ENCODE peak calls at places on chromosomes 16 and 17, in six cellular contexts. N, B, O, A, R and X are unnamed samples.

GRCh38 chr16:79673635-79674034 is 73.1 kb upstream of the MAF start:
- DNase-seq in N (no peak), B (no peak), O (no peak), A (no peak), R (no peak), X (no peak)

GRCh38 chr17:38742431-38743308 is 5.5 kb downstream of the PCGF2 start:
- DNase-seq in N (no peak), B (peak), O (peak), A (no peak), R (peak), X (no peak)

GRCh38 chr17:83203472-83204221 is 124.2 kb downstream of the METRNL start:
- DNase-seq in N (no peak), B (no peak), O (no peak), A (no peak), R (no peak), X (no peak)

GRCh38 chr17:34825102-34825501 is 136.2 kb downstream of the CCT6B start:
- DNase-seq in N (no peak), B (no peak), O (no peak), A (no peak), R (no peak), X (no peak)

GRCh38 chr16:28923652-28924398 is 1.2 kb downstream of the RABEP2 start:
- DNase-seq in N (peak), B (no peak), O (no peak), A (no peak), R (no peak), X (no peak)

GRCh38 chr17:8153550-8153956 is 1.3 kb upstream of the PER1 start:
- DNase-seq in N (no peak), B (no peak), O (peak), A (peak), R (no peak), X (no peak)

GRCh38 chr17:81253358-81254131 is 14.4 kb downstream of the NDUFAF8 start:
- DNase-seq in N (no peak), B (peak), O (peak), A (no peak), R (peak), X (no peak)

GRCh38 chr17:40025991-40026815 is 11.0 kb downstream of the CSF3 start:
- DNase-seq in N (no peak), B (no peak), O (no peak), A (no peak), R (no peak), X (peak)

GRCh38 chr16:56611281-56611833 is 3.0 kb downstream of the MT2A start:
- DNase-seq in N (no peak), B (no peak), O (no peak), A (no peak), R (no peak), X (no peak)

GRCh38 chr17:59378621-59379194 is 47.3 kb downstream of the YPEL2 start:
- DNase-seq in N (no peak), B (no peak), O (no peak), A (peak), R (no peak), X (no peak)

GRCh38 chr16:23729503-23730424 is 16.7 kb upstream of the ERN2 start:
- DNase-seq in N (no peak), B (no peak), O (no peak), A (no peak), R (no peak), X (no peak)

GRCh38 chr17:7440113-7440822 is 956 bp downstream of the FGF11 start:
- DNase-seq in N (peak), B (no peak), O (peak), A (no peak), R (peak), X (no peak)

GRCh38 chr17:40633871-40634270 is 13.7 kb downstream of the SMARCE1 start:
- DNase-seq in N (no peak), B (no peak), O (no peak), A (no peak), R (no peak), X (no peak)

GRCh38 chr16:84055801-84056634 is 13.4 kb upstream of the SLC38A8 start:
- DNase-seq in N (no peak), B (no peak), O (no peak), A (no peak), R (no peak), X (no peak)

GRCh38 chr16:57757326-57757786 is 21.8 kb downstream of the KATNB1 start:
- DNase-seq in N (peak), B (peak), O (peak), A (peak), R (peak), X (no peak)

GRCh38 chr17:57120814-57121213 is 35.8 kb downstream of the AKAP1 start:
- DNase-seq in N (no peak), B (no peak), O (no peak), A (no peak), R (no peak), X (no peak)

GRCh38 chr17:81494984-81495383 is 17.6 kb downstream of the ACTG1 start:
- DNase-seq in N (no peak), B (no peak), O (no peak), A (no peak), R (no peak), X (peak)

GRCh38 chr17:6713130-6713917 is at the start of gene SLC13A5:
- DNase-seq in N (no peak), B (no peak), O (no peak), A (peak), R (no peak), X (no peak)

GRCh38 chr17:30796016-30796415 is 28.5 kb downstream of the CRLF3 start:
- DNase-seq in N (no peak), B (no peak), O (no peak), A (no peak), R (no peak), X (no peak)

GRCh38 chr17:4903051-4903818 is at the start of gene CHRNE:
- DNase-seq in N (peak), B (peak), O (peak), A (peak), R (peak), X (peak)

GRCh38 chr16:83870830-83871229 is 28.1 kb upstream of the MLYCD start:
- DNase-seq in N (no peak), B (no peak), O (no peak), A (no peak), R (no peak), X (no peak)

GRCh38 chr16:11318817-11319216 is 26.4 kb upstream of the RMI2 start:
- DNase-seq in N (no peak), B (no peak), O (no peak), A (no peak), R (no peak), X (no peak)

GRCh38 chr17:6021011-6021400 is 49.2 kb upstream of the WSCD1 start:
- DNase-seq in N (no peak), B (no peak), O (no peak), A (no peak), R (no peak), X (no peak)

GRCh38 chr16:17836868-17837602 is 366.3 kb upstream of the XYLT1 start:
- DNase-seq in N (no peak), B (no peak), O (no peak), A (no peak), R (no peak), X (no peak)

GRCh38 chr16:76311260-76311659 is 34.1 kb downstream of the CNTNAP4 start:
- DNase-seq in N (no peak), B (no peak), O (no peak), A (no peak), R (no peak), X (no peak)